ENCODE peak calls at places on chromosome 14, in six cellular contexts. One of them, this sample, is unnamed.

GRCh38 chr14:68327231-68327630 is 465.6 kb downstream of the ZFP36L1 start:
- ATAC-seq in K562: no peak
- ATAC-seq in gastrocnemius medialis: no peak
- ATAC-seq in effector memory CD8-positive, alpha-beta T cell: no peak
- ATAC-seq in pancreas: no peak
- ATAC-seq in A549: no peak
- ATAC-seq in this sample: no peak

GRCh38 chr14:63174760-63175191 is 29.5 kb upstream of the RHOJ start:
- ATAC-seq in pancreas: no peak
- ATAC-seq in effector memory CD8-positive, alpha-beta T cell: no peak
- ATAC-seq in K562: no peak
- ATAC-seq in gastrocnemius medialis: peak
- ATAC-seq in A549: peak
- ATAC-seq in this sample: peak

GRCh38 chr14:90281766-90282165 is 25.4 kb downstream of the PSMC1 start:
- ATAC-seq in effector memory CD8-positive, alpha-beta T cell: no peak
- ATAC-seq in pancreas: no peak
- ATAC-seq in A549: no peak
- ATAC-seq in gastrocnemius medialis: no peak
- ATAC-seq in K562: no peak
- ATAC-seq in this sample: no peak

GRCh38 chr14:55535521-55536207 is 44.3 kb upstream of the KTN1 start:
- ATAC-seq in A549: no peak
- ATAC-seq in effector memory CD8-positive, alpha-beta T cell: no peak
- ATAC-seq in K562: no peak
- ATAC-seq in pancreas: no peak
- ATAC-seq in gastrocnemius medialis: no peak
- ATAC-seq in this sample: no peak

GRCh38 chr14:35301334-35302210 is 9.4 kb downstream of the PSMA6 start:
- ATAC-seq in gastrocnemius medialis: peak
- ATAC-seq in A549: no peak
- ATAC-seq in pancreas: no peak
- ATAC-seq in K562: peak
- ATAC-seq in effector memory CD8-positive, alpha-beta T cell: peak
- ATAC-seq in this sample: no peak

GRCh38 chr14:102215071-102215470 is 75.4 kb downstream of the WDR20 start:
- ATAC-seq in K562: no peak
- ATAC-seq in gastrocnemius medialis: peak
- ATAC-seq in pancreas: peak
- ATAC-seq in A549: no peak
- ATAC-seq in effector memory CD8-positive, alpha-beta T cell: no peak
- ATAC-seq in this sample: peak

GRCh38 chr14:81178063-81178462 is 42.7 kb downstream of the GTF2A1 start:
- ATAC-seq in gastrocnemius medialis: no peak
- ATAC-seq in pancreas: peak
- ATAC-seq in effector memory CD8-positive, alpha-beta T cell: peak
- ATAC-seq in K562: no peak
- ATAC-seq in A549: no peak
- ATAC-seq in this sample: no peak

GRCh38 chr14:22837750-22838538 is 1.6 kb downstream of the MMP14 start:
- ATAC-seq in gastrocnemius medialis: peak
- ATAC-seq in A549: peak
- ATAC-seq in pancreas: peak
- ATAC-seq in effector memory CD8-positive, alpha-beta T cell: no peak
- ATAC-seq in K562: no peak
- ATAC-seq in this sample: peak

GRCh38 chr14:77794357-77794756 is 5.6 kb upstream of the ADCK1 start:
- ATAC-seq in A549: no peak
- ATAC-seq in gastrocnemius medialis: no peak
- ATAC-seq in effector memory CD8-positive, alpha-beta T cell: no peak
- ATAC-seq in K562: no peak
- ATAC-seq in pancreas: no peak
- ATAC-seq in this sample: no peak

GRCh38 chr14:20614038-20614840 is 23.1 kb upstream of the RNASE12 start:
- ATAC-seq in K562: peak
- ATAC-seq in pancreas: no peak
- ATAC-seq in gastrocnemius medialis: peak
- ATAC-seq in A549: peak
- ATAC-seq in effector memory CD8-positive, alpha-beta T cell: peak
- ATAC-seq in this sample: no peak

GRCh38 chr14:59254911-59255545 is 66.6 kb downstream of the DAAM1 start:
- ATAC-seq in pancreas: no peak
- ATAC-seq in A549: peak
- ATAC-seq in gastrocnemius medialis: peak
- ATAC-seq in K562: no peak
- ATAC-seq in effector memory CD8-positive, alpha-beta T cell: no peak
- ATAC-seq in this sample: peak

GRCh38 chr14:101457177-101457935 is 103.9 kb upstream of the DIO3 start:
- ATAC-seq in gastrocnemius medialis: no peak
- ATAC-seq in A549: no peak
- ATAC-seq in K562: no peak
- ATAC-seq in effector memory CD8-positive, alpha-beta T cell: no peak
- ATAC-seq in pancreas: no peak
- ATAC-seq in this sample: peak

GRCh38 chr14:39351708-39352107 is 80.5 kb downstream of the FBXO33 start:
- ATAC-seq in effector memory CD8-positive, alpha-beta T cell: no peak
- ATAC-seq in pancreas: no peak
- ATAC-seq in K562: no peak
- ATAC-seq in gastrocnemius medialis: no peak
- ATAC-seq in A549: no peak
- ATAC-seq in this sample: no peak

GRCh38 chr14:20247651-20248246 is 8.7 kb downstream of the OR11H4 start:
- ATAC-seq in K562: peak
- ATAC-seq in A549: peak
- ATAC-seq in gastrocnemius medialis: no peak
- ATAC-seq in pancreas: no peak
- ATAC-seq in effector memory CD8-positive, alpha-beta T cell: no peak
- ATAC-seq in this sample: no peak

GRCh38 chr14:104843442-104844305 is 21.4 kb upstream of the CEP170B start:
- ATAC-seq in K562: no peak
- ATAC-seq in pancreas: peak
- ATAC-seq in effector memory CD8-positive, alpha-beta T cell: no peak
- ATAC-seq in gastrocnemius medialis: no peak
- ATAC-seq in A549: peak
- ATAC-seq in this sample: peak

GRCh38 chr14:68947802-68948201 is 31.3 kb downstream of the ACTN1 start:
- ATAC-seq in pancreas: no peak
- ATAC-seq in effector memory CD8-positive, alpha-beta T cell: no peak
- ATAC-seq in gastrocnemius medialis: peak
- ATAC-seq in K562: peak
- ATAC-seq in A549: peak
- ATAC-seq in this sample: peak

GRCh38 chr14:56221392-56222128 is 103.3 kb downstream of the PELI2 start:
- ATAC-seq in pancreas: no peak
- ATAC-seq in A549: no peak
- ATAC-seq in K562: no peak
- ATAC-seq in gastrocnemius medialis: no peak
- ATAC-seq in effector memory CD8-positive, alpha-beta T cell: no peak
- ATAC-seq in this sample: no peak

GRCh38 chr14:99232406-99233214 is 39.4 kb downstream of the BCL11B start:
- ATAC-seq in K562: no peak
- ATAC-seq in gastrocnemius medialis: no peak
- ATAC-seq in A549: no peak
- ATAC-seq in pancreas: no peak
- ATAC-seq in effector memory CD8-positive, alpha-beta T cell: peak
- ATAC-seq in this sample: no peak

GRCh38 chr14:64970776-64971451 is 1.2 kb downstream of the RAB15 start:
- ATAC-seq in A549: peak
- ATAC-seq in pancreas: no peak
- ATAC-seq in gastrocnemius medialis: no peak
- ATAC-seq in K562: no peak
- ATAC-seq in effector memory CD8-positive, alpha-beta T cell: no peak
- ATAC-seq in this sample: no peak

GRCh38 chr14:71328183-71328582 is 420.9 kb downstream of the PCNX1 start:
- ATAC-seq in pancreas: no peak
- ATAC-seq in gastrocnemius medialis: no peak
- ATAC-seq in K562: no peak
- ATAC-seq in effector memory CD8-positive, alpha-beta T cell: peak
- ATAC-seq in A549: no peak
- ATAC-seq in this sample: no peak

GRCh38 chr14:77045570-77045890 is 17.0 kb upstream of the IRF2BPL start:
- ATAC-seq in K562: no peak
- ATAC-seq in gastrocnemius medialis: no peak
- ATAC-seq in A549: peak
- ATAC-seq in pancreas: no peak
- ATAC-seq in effector memory CD8-positive, alpha-beta T cell: no peak
- ATAC-seq in this sample: no peak

GRCh38 chr14:23566782-23567185 is 807 bp downstream of the AP1G2 start:
- ATAC-seq in gastrocnemius medialis: no peak
- ATAC-seq in effector memory CD8-positive, alpha-beta T cell: no peak
- ATAC-seq in K562: peak
- ATAC-seq in A549: peak
- ATAC-seq in pancreas: peak
- ATAC-seq in this sample: no peak

GRCh38 chr14:50871914-50872732 is at the start of gene ABHD12B:
- ATAC-seq in effector memory CD8-positive, alpha-beta T cell: no peak
- ATAC-seq in K562: no peak
- ATAC-seq in gastrocnemius medialis: no peak
- ATAC-seq in pancreas: no peak
- ATAC-seq in A549: no peak
- ATAC-seq in this sample: no peak

GRCh38 chr14:24250354-24250753 is 7.9 kb upstream of the TINF2 start:
- ATAC-seq in gastrocnemius medialis: no peak
- ATAC-seq in effector memory CD8-positive, alpha-beta T cell: no peak
- ATAC-seq in pancreas: no peak
- ATAC-seq in A549: no peak
- ATAC-seq in K562: no peak
- ATAC-seq in this sample: no peak

GRCh38 chr14:69674546-69675245 is 63.3 kb downstream of the SUSD6 start:
- ATAC-seq in gastrocnemius medialis: no peak
- ATAC-seq in effector memory CD8-positive, alpha-beta T cell: no peak
- ATAC-seq in K562: no peak
- ATAC-seq in pancreas: no peak
- ATAC-seq in A549: no peak
- ATAC-seq in this sample: no peak

GRCh38 chr14:104267895-104268294 is 129.5 kb downstream of the KIF26A start:
- ATAC-seq in pancreas: no peak
- ATAC-seq in K562: no peak
- ATAC-seq in gastrocnemius medialis: no peak
- ATAC-seq in effector memory CD8-positive, alpha-beta T cell: no peak
- ATAC-seq in A549: no peak
- ATAC-seq in this sample: no peak

This sample was measured in gastroesophageal sphincter.